ENCODE peak calls at places on chromosomes 2 and 18, in six cellular contexts. S, F, Z, X, P and I are unnamed samples.

GRCh38 chr2:189394525-189394924 is 46.7 kb upstream of the WDR75 start:
- DNase-seq in S (no peak), F (no peak), Z (no peak), X (no peak), P (no peak), I (no peak)

GRCh38 chr18:77100751-77101355 is 31.7 kb downstream of the MBP start:
- DNase-seq in S (no peak), F (no peak), Z (no peak), X (no peak), P (no peak), I (no peak)

GRCh38 chr18:79218605-79219195 is 149.5 kb downstream of the ATP9B start:
- DNase-seq in S (no peak), F (no peak), Z (no peak), X (no peak), P (no peak), I (no peak)

GRCh38 chr2:188410504-188411235 is 119.0 kb downstream of the GULP1 start:
- DNase-seq in S (no peak), F (no peak), Z (no peak), X (no peak), P (no peak), I (no peak)

GRCh38 chr2:191257934-191258333 is 12.7 kb downstream of the MYO1B start:
- DNase-seq in S (no peak), F (no peak), Z (no peak), X (no peak), P (no peak), I (no peak)

GRCh38 chr2:74399785-74400184 is 19.7 kb upstream of the DCTN1 start:
- DNase-seq in S (no peak), F (peak), Z (peak), X (no peak), P (no peak), I (no peak)

GRCh38 chr2:174004900-174005605 is 39.9 kb upstream of the SP3 start:
- DNase-seq in S (no peak), F (no peak), Z (no peak), X (no peak), P (no peak), I (no peak)

GRCh38 chr2:67516899-67517530 is 119.9 kb downstream of the ETAA1 start:
- DNase-seq in S (no peak), F (no peak), Z (no peak), X (no peak), P (no peak), I (no peak)

GRCh38 chr2:233513953-233514655 is 52.5 kb downstream of the USP40 start:
- DNase-seq in S (no peak), F (no peak), Z (no peak), X (no peak), P (no peak), I (no peak)

GRCh38 chr2:84458436-84459027 is 548 bp downstream of the SUCLG1 start:
- DNase-seq in S (no peak), F (peak), Z (peak), X (no peak), P (no peak), I (peak)

GRCh38 chr2:47043142-47043890 is 111.8 kb downstream of the STPG4 start:
- DNase-seq in S (no peak), F (no peak), Z (peak), X (no peak), P (peak), I (no peak)

GRCh38 chr2:98346259-98347236 is at the start of gene CNGA3:
- DNase-seq in S (no peak), F (peak), Z (no peak), X (no peak), P (peak), I (no peak)

GRCh38 chr2:202373490-202373889 is 2.6 kb upstream of the BMPR2 start:
- DNase-seq in S (no peak), F (no peak), Z (no peak), X (no peak), P (peak), I (no peak)

GRCh38 chr2:231001036-231001435 is 5.1 kb downstream of the SPATA3 start:
- DNase-seq in S (no peak), F (no peak), Z (no peak), X (no peak), P (no peak), I (no peak)

GRCh38 chr2:235546436-235546835 is 52.6 kb downstream of the AGAP1 start:
- DNase-seq in S (no peak), F (no peak), Z (no peak), X (no peak), P (no peak), I (no peak)

GRCh38 chr2:27489498-27490397 is at the start of gene IFT172:
- DNase-seq in S (peak), F (peak), Z (peak), X (peak), P (peak), I (peak)
- TF ChIP-seq POLR2A in S (peak), F (peak), Z (peak), X (peak), P (peak), I (peak)

GRCh38 chr2:128370468-128371247 is 52.0 kb upstream of the HS6ST1 start:
- DNase-seq in S (no peak), F (no peak), Z (no peak), X (no peak), P (no peak), I (no peak)
- TF ChIP-seq TAF1 in S (no peak), F (no peak), Z (no peak), X (no peak), P (no peak), I (no peak)

GRCh38 chr18:35240664-35241522 is at the start of gene ZNF397:
- DNase-seq in S (peak), F (peak), Z (peak), X (peak), P (peak), I (peak)
- TF ChIP-seq POLR2A in S (peak), F (peak), Z (peak), X (peak), P (peak), I (peak)

GRCh38 chr2:27622921-27623384 is 5.9 kb downstream of the CCDC121 start:
- DNase-seq in S (no peak), F (no peak), Z (no peak), X (no peak), P (no peak), I (no peak)
- TF ChIP-seq TAF1 in S (no peak), F (no peak), Z (no peak), X (no peak), P (no peak), I (no peak)

DNA sequence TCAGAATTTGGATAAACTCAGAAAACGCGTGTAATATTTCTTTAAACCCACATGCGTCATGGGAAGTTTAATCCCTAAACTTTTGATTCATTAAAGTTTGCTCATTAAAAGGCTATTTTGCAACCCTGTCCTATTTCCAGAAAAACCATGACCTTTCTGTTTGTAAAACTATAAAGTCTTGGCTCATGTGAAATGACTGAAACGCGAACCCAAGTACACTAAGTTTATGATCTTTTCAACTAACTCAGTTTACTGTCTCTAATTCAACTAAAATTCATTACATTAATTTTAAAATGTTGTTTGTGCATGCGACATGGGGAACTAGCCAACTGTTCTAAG is 3.9 kb upstream of the RPL31 start:
- DNase-seq in S (no peak), F (no peak), Z (no peak), X (no peak), P (no peak), I (no peak)
- TF ChIP-seq POLR2A in S (no peak), F (no peak), Z (no peak), X (no peak), P (no peak), I (no peak)

GRCh38 chr18:58862851-58863538 is 1.7 kb upstream of the ZNF532 start:
- DNase-seq in S (peak), F (no peak), Z (no peak), X (no peak), P (peak), I (peak)

GRCh38 chr18:58861853-58862252 is 2.8 kb upstream of the ZNF532 start:
- DNase-seq in S (no peak), F (no peak), Z (no peak), X (no peak), P (no peak), I (no peak)

GRCh38 chr18:58862404-58862803 is 2.3 kb upstream of the ZNF532 start:
- DNase-seq in S (no peak), F (no peak), Z (no peak), X (no peak), P (no peak), I (no peak)

GRCh38 chr18:58865009-58865345 is 300 bp downstream of the ZNF532 start:
- DNase-seq in S (no peak), F (no peak), Z (no peak), X (no peak), P (no peak), I (no peak)

DNA sequence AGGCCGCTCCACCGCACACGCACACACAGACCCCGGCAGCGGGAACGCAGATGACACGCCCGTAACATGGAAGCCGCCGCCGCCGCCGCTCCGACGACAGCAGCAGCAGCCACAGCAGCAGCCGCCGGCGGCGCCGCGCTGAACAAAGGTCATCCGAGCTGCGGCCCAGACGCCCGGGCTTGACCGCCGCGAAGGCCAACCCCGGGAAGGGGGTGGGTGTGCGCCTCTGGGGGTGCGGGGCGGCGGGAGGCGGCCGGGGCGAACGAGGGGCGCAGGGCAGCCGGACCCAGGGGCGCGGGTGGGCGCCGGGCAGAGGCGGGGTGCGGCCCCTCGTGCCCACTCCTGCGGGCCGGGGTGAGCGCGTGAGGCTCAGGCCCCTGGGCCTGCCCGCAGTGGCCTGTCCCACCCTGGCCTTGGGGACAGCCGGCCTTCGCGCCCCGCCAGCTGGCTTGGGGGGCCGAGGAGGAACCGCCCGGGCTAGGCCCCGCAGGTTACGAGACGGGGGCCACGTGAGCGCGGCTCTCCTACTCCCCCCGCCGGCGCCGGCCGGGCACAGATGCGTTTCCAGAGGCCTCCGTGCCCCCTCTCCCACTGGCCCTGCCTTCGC is 1.0 kb upstream of the ZNF532 start:
- DNase-seq in S (peak), F (no peak), Z (no peak), X (no peak), P (no peak), I (peak)
- TF ChIP-seq TAF1 in S (no peak), F (no peak), Z (no peak), X (no peak), P (no peak), I (no peak)